ENCODE peak calls at places on chromosomes 12 and 14, in seven cellular contexts. One of them, this sample, is unnamed.
A peak's percentile ranks its signal among the peaks of the same experiment; 100 is the strongest.

GRCh38 chr12:129169928-129170327 is 316.6 kb downstream of the GLT1D1 start:
- DNase-seq in RWPE2: no peak
- DNase-seq in left ventricle myocardium inferior: no peak
- DNase-seq in body of pancreas: no peak
- DNase-seq in upper lobe of right lung: no peak
- DNase-seq in H9: no peak
- DNase-seq in A549: no peak
- DNase-seq in this sample: no peak

GRCh38 chr12:43856932-43857331 is 21.1 kb downstream of the TMEM117 start:
- DNase-seq in RWPE2: no peak
- DNase-seq in left ventricle myocardium inferior: no peak
- DNase-seq in body of pancreas: no peak
- DNase-seq in upper lobe of right lung: no peak
- DNase-seq in H9: no peak
- DNase-seq in A549: no peak
- DNase-seq in this sample: no peak

GRCh38 chr12:53496752-53497032 is 2.6 kb downstream of the MAP3K12 start:
- DNase-seq in RWPE2: no peak
- DNase-seq in left ventricle myocardium inferior: no peak
- DNase-seq in body of pancreas: no peak
- DNase-seq in upper lobe of right lung: no peak
- DNase-seq in H9: no peak
- DNase-seq in A549: no peak
- DNase-seq in this sample: no peak

GRCh38 chr12:96104566-96104965 is 69.2 kb upstream of the LTA4H start:
- DNase-seq in RWPE2: no peak
- DNase-seq in left ventricle myocardium inferior: no peak
- DNase-seq in body of pancreas: no peak
- DNase-seq in upper lobe of right lung: no peak
- DNase-seq in H9: no peak
- DNase-seq in A549: no peak
- DNase-seq in this sample: no peak

GRCh38 chr14:91229743-91230200 is 14.7 kb downstream of the GPR68 start:
- DNase-seq in RWPE2: no peak
- DNase-seq in left ventricle myocardium inferior: no peak
- DNase-seq in body of pancreas: no peak
- DNase-seq in upper lobe of right lung: no peak
- DNase-seq in H9: no peak
- DNase-seq in A549: no peak
- DNase-seq in this sample: no peak

GRCh38 chr14:72753879-72754400 is 140.0 kb downstream of the DPF3 start:
- DNase-seq in RWPE2: no peak
- DNase-seq in left ventricle myocardium inferior: no peak
- DNase-seq in body of pancreas: no peak
- DNase-seq in upper lobe of right lung: no peak
- DNase-seq in H9: no peak
- DNase-seq in A549: no peak
- DNase-seq in this sample: no peak

GRCh38 chr12:87266305-87266704 is 762.9 kb downstream of the C12orf50 start:
- DNase-seq in RWPE2: no peak
- DNase-seq in left ventricle myocardium inferior: no peak
- DNase-seq in body of pancreas: no peak
- DNase-seq in upper lobe of right lung: no peak
- DNase-seq in H9: no peak
- DNase-seq in A549: no peak
- DNase-seq in this sample: no peak

GRCh38 chr14:73467800-73468199 is 9.5 kb upstream of the NUMB start:
- DNase-seq in RWPE2: no peak
- DNase-seq in left ventricle myocardium inferior: no peak
- DNase-seq in body of pancreas: no peak
- DNase-seq in upper lobe of right lung: no peak
- DNase-seq in H9: no peak
- DNase-seq in A549: no peak
- DNase-seq in this sample: no peak

GRCh38 chr14:24071836-24072420 is 566 bp downstream of the CPNE6 start:
- DNase-seq in RWPE2: no peak
- DNase-seq in left ventricle myocardium inferior: no peak
- DNase-seq in body of pancreas: no peak
- DNase-seq in upper lobe of right lung: no peak
- DNase-seq in H9: no peak
- DNase-seq in A549: no peak
- DNase-seq in this sample: no peak

GRCh38 chr12:1115471-1116242 is 124.6 kb downstream of the ERC1 start:
- DNase-seq in RWPE2: peak; percentile 80
- DNase-seq in left ventricle myocardium inferior: no peak
- DNase-seq in body of pancreas: no peak
- DNase-seq in upper lobe of right lung: no peak
- DNase-seq in H9: no peak
- DNase-seq in A549: no peak
- DNase-seq in this sample: peak; percentile 67

GRCh38 chr12:26014085-26014484 is 55.6 kb downstream of the RASSF8 start:
- DNase-seq in RWPE2: no peak
- DNase-seq in left ventricle myocardium inferior: no peak
- DNase-seq in body of pancreas: no peak
- DNase-seq in upper lobe of right lung: no peak
- DNase-seq in H9: no peak
- DNase-seq in A549: no peak
- DNase-seq in this sample: no peak

GRCh38 chr12:32252199-32253073 is 145.8 kb downstream of the BICD1 start:
- DNase-seq in RWPE2: no peak
- DNase-seq in left ventricle myocardium inferior: no peak
- DNase-seq in body of pancreas: no peak
- DNase-seq in upper lobe of right lung: no peak
- DNase-seq in H9: no peak
- DNase-seq in A549: no peak
- DNase-seq in this sample: no peak

GRCh38 chr14:101492716-101493115 is 68.6 kb upstream of the DIO3 start:
- DNase-seq in RWPE2: peak; percentile 59
- DNase-seq in left ventricle myocardium inferior: peak; percentile 12
- DNase-seq in body of pancreas: peak; percentile 6
- DNase-seq in upper lobe of right lung: peak; percentile 61
- DNase-seq in H9: peak; percentile 21
- DNase-seq in A549: no peak
- DNase-seq in this sample: no peak

GRCh38 chr14:99395904-99396530 is 84.6 kb downstream of the SETD3 start:
- DNase-seq in RWPE2: no peak
- DNase-seq in left ventricle myocardium inferior: no peak
- DNase-seq in body of pancreas: no peak
- DNase-seq in upper lobe of right lung: no peak
- DNase-seq in H9: no peak
- DNase-seq in A549: peak; percentile 21
- DNase-seq in this sample: peak; percentile 31

GRCh38 chr14:60647081-60647836 is 2.0 kb downstream of the SIX1 start:
- DNase-seq in RWPE2: peak; percentile 75
- DNase-seq in left ventricle myocardium inferior: no peak
- DNase-seq in body of pancreas: no peak
- DNase-seq in upper lobe of right lung: no peak
- DNase-seq in H9: peak; percentile 66
- DNase-seq in A549: no peak
- DNase-seq in this sample: peak; percentile 60

GRCh38 chr12:101051901-101052550 is 158.0 kb downstream of the SLC5A8 start:
- DNase-seq in RWPE2: peak; percentile 73
- DNase-seq in left ventricle myocardium inferior: no peak
- DNase-seq in body of pancreas: peak; percentile 60
- DNase-seq in upper lobe of right lung: no peak
- DNase-seq in H9: no peak
- DNase-seq in A549: peak; percentile 48
- DNase-seq in this sample: peak; percentile 72

GRCh38 chr12:15520083-15520482 is 197.8 kb downstream of the PTPRO start:
- DNase-seq in RWPE2: no peak
- DNase-seq in left ventricle myocardium inferior: no peak
- DNase-seq in body of pancreas: no peak
- DNase-seq in upper lobe of right lung: no peak
- DNase-seq in H9: peak; percentile 40
- DNase-seq in A549: no peak
- DNase-seq in this sample: no peak

GRCh38 chr12:49021292-49021915 is 2.8 kb upstream of the PRKAG1 start:
- DNase-seq in RWPE2: no peak
- DNase-seq in left ventricle myocardium inferior: no peak
- DNase-seq in body of pancreas: no peak
- DNase-seq in upper lobe of right lung: no peak
- DNase-seq in H9: peak; percentile 31
- DNase-seq in A549: no peak
- DNase-seq in this sample: no peak

GRCh38 chr12:104232609-104233280 is 17.2 kb downstream of the TXNRD1 start:
- DNase-seq in RWPE2: no peak
- DNase-seq in left ventricle myocardium inferior: no peak
- DNase-seq in body of pancreas: no peak
- DNase-seq in upper lobe of right lung: no peak
- DNase-seq in H9: no peak
- DNase-seq in A549: no peak
- DNase-seq in this sample: no peak

GRCh38 chr14:76977793-76978730 is 50.4 kb downstream of the IRF2BPL start:
- DNase-seq in RWPE2: no peak
- DNase-seq in left ventricle myocardium inferior: peak; percentile 57
- DNase-seq in body of pancreas: peak; percentile 29
- DNase-seq in upper lobe of right lung: peak; percentile 92
- DNase-seq in H9: no peak
- DNase-seq in A549: no peak
- DNase-seq in this sample: no peak
- H3K27ac ChIP-seq in RWPE2: no peak overlapping the region
- H3K27ac ChIP-seq in left ventricle myocardium inferior: no peak overlapping the region
- H3K27ac ChIP-seq in body of pancreas: no peak overlapping the region
- H3K27ac ChIP-seq in upper lobe of right lung: peak overlapping the region; percentile 21
- H3K27ac ChIP-seq in H9: no peak overlapping the region
- H3K27ac ChIP-seq in A549: peak overlapping the region; percentile 14
- H3K27ac ChIP-seq in this sample: peak overlapping the region; percentile 2

GRCh38 chr12:116887897-116888296 is 6.7 kb upstream of the HRK start:
- DNase-seq in RWPE2: no peak
- DNase-seq in left ventricle myocardium inferior: no peak
- DNase-seq in body of pancreas: no peak
- DNase-seq in upper lobe of right lung: no peak
- DNase-seq in H9: no peak
- DNase-seq in A549: no peak
- DNase-seq in this sample: no peak
- TF ChIP-seq CTCF in RWPE2: no peak
- TF ChIP-seq CTCF in left ventricle myocardium inferior: no peak
- TF ChIP-seq CTCF in body of pancreas: no peak
- TF ChIP-seq CTCF in upper lobe of right lung: no peak
- TF ChIP-seq CTCF in H9: no peak
- TF ChIP-seq CTCF in A549: no peak
- TF ChIP-seq CTCF in this sample: no peak

DNA sequence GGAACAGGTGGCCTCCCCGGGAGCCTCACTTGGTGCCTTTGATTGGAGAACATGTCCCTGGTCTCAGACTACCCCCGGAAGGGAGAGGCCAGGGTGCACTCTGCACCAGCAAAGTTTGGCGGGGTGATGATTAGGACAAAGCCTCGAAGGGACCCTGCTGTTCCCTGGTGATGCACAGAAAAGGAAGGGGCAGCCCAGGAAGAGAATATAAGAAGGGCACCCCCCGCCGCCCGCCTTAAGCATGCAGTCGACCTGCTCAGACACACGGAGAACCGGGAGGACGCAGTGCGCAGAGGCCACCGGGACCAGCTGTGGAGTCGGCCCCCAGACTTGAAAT is 6.9 kb downstream of the SCARB1 start:
- DNase-seq in RWPE2: no peak
- DNase-seq in left ventricle myocardium inferior: no peak
- DNase-seq in body of pancreas: no peak
- DNase-seq in upper lobe of right lung: no peak
- DNase-seq in H9: no peak
- DNase-seq in A549: no peak
- DNase-seq in this sample: no peak
- H3K27ac ChIP-seq in RWPE2: no peak overlapping the region
- H3K27ac ChIP-seq in left ventricle myocardium inferior: peak overlapping the region; percentile 66
- H3K27ac ChIP-seq in body of pancreas: no peak overlapping the region
- H3K27ac ChIP-seq in upper lobe of right lung: no peak overlapping the region
- H3K27ac ChIP-seq in H9: no peak overlapping the region
- H3K27ac ChIP-seq in A549: no peak overlapping the region
- H3K27ac ChIP-seq in this sample: peak overlapping the region; percentile 9

GRCh38 chr14:63088865-63089264 is 43.6 kb upstream of the KCNH5 start:
- DNase-seq in RWPE2: no peak
- DNase-seq in left ventricle myocardium inferior: no peak
- DNase-seq in body of pancreas: no peak
- DNase-seq in upper lobe of right lung: no peak
- DNase-seq in H9: no peak
- DNase-seq in A549: no peak
- DNase-seq in this sample: no peak
- TF ChIP-seq CTCF in RWPE2: no peak
- TF ChIP-seq CTCF in left ventricle myocardium inferior: no peak
- TF ChIP-seq CTCF in body of pancreas: no peak
- TF ChIP-seq CTCF in upper lobe of right lung: no peak
- TF ChIP-seq CTCF in H9: no peak
- TF ChIP-seq CTCF in A549: no peak
- TF ChIP-seq CTCF in this sample: no peak

DNA sequence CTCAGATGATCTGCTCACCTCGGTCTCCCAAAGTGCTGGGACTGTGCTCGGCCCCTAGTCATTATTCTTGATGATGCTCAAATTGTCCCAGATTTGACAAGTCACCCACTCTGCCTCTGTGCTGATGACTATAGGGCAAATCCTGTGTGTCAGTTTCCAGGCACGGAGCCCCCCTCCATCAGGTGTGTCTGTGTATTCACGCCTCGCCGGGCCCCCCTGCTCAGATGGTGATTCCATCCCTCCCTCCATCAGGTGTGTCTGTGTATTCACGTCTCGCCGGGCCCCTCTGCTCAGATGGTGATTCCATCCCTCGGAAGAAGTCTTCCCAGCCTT is 4.3 kb upstream of the GPR132 start:
- DNase-seq in RWPE2: no peak
- DNase-seq in left ventricle myocardium inferior: no peak
- DNase-seq in body of pancreas: no peak
- DNase-seq in upper lobe of right lung: no peak
- DNase-seq in H9: no peak
- DNase-seq in A549: no peak
- DNase-seq in this sample: no peak
- H3K27ac ChIP-seq in RWPE2: no peak overlapping the region
- H3K27ac ChIP-seq in left ventricle myocardium inferior: no peak overlapping the region
- H3K27ac ChIP-seq in body of pancreas: no peak overlapping the region
- H3K27ac ChIP-seq in upper lobe of right lung: no peak overlapping the region
- H3K27ac ChIP-seq in H9: no peak overlapping the region
- H3K27ac ChIP-seq in A549: no peak overlapping the region
- H3K27ac ChIP-seq in this sample: no peak overlapping the region

DNA sequence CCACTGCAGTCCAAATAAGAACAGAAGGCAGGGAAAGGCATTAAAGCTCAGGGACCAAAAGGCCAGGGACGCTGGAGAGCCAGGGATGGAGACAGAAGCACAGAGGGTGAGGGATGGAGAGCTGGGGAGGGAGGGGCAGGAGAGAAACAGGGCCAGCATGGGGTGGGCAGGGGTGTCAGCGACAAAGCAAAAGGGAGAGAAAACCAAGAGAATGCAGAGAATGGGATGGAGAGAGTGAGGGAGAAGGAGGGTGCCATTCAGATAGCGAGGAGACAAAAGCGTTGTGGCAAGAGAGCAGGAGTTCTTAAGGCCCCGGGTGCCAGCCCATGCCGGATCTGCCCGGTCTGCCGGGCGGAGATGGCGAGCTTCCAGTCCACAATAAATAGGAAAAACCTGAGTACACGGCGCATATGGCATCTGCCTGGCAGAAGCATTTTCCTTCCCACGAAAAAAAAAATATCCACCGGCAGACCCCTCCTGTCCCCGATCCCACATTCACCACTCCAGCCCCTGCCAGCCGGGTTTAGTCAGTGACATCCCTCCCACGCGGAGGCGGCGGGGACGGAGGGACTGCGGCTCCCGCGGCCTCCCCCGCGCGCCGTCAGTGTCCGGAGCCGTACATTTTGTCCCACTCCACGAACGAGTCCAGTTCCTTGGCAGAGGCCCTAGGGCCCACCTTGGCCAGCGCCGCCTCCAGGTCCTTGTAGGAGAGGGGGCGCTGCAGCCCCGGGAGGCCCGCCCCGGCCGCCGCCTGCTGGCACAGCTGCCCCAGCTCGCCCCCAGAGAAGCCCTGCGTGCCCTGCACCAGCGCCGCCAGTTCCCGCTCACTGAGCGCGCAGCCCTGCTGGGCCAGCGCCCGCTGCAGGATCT is 28.4 kb downstream of the FIGNL2 start:
- DNase-seq in RWPE2: no peak
- DNase-seq in left ventricle myocardium inferior: peak; percentile 36
- DNase-seq in body of pancreas: peak; percentile 61
- DNase-seq in upper lobe of right lung: peak; percentile 56
- DNase-seq in H9: no peak
- DNase-seq in A549: peak; percentile 67
- DNase-seq in this sample: no peak
- TF ChIP-seq CTCF in RWPE2: no peak
- TF ChIP-seq CTCF in left ventricle myocardium inferior: no peak
- TF ChIP-seq CTCF in body of pancreas: peak; percentile 13
- TF ChIP-seq CTCF in upper lobe of right lung: peak; percentile 19
- TF ChIP-seq CTCF in H9: no peak
- TF ChIP-seq CTCF in A549: no peak
- TF ChIP-seq CTCF in this sample: no peak

This sample was measured in RWPE1.